ENCODE peak calls at places on chromosomes 7 and 10, in eight cellular contexts. J, G, L, T, C, A, E and P are unnamed samples.

GRCh38 chr10:113139695-113140094 is 189.6 kb downstream of the TCF7L2 start:
- DNase-seq in A (no peak), T (no peak), E (no peak), G (no peak), J (no peak), L (no peak), C (no peak), P (no peak)

GRCh38 chr10:50316695-50317648 is 65.7 kb upstream of the ASAH2 start:
- DNase-seq in C (no peak), E (no peak), A (no peak), T (no peak), G (no peak), J (no peak), L (no peak), P (no peak)

GRCh38 chr10:28130267-28130666 is 131.4 kb upstream of the ODAD2 start:
- DNase-seq in J (no peak), E (no peak), T (no peak), L (no peak), G (no peak), A (peak; percentile 45), C (no peak), P (no peak)

GRCh38 chr10:35331894-35332640 is 4.2 kb upstream of the CCNY start:
- DNase-seq in E (no peak), J (peak; percentile 43), A (peak; percentile 80), L (no peak), G (no peak), C (no peak), T (no peak), P (no peak)

GRCh38 chr10:43689618-43689954 is 40.9 kb upstream of the ZNF32 start:
- DNase-seq in A (peak; percentile 20), C (no peak), T (peak; percentile 90), E (peak; percentile 38), J (no peak), L (peak; percentile 78), G (peak; percentile 71), P (no peak)

GRCh38 chr7:29896685-29897411 is 90.5 kb downstream of the WIPF3 start:
- DNase-seq in A (no peak), C (no peak), T (no peak), G (no peak), J (no peak), L (no peak), E (no peak), P (no peak)

GRCh38 chr7:17103984-17104383 is 194.5 kb upstream of the AHR start:
- DNase-seq in J (no peak), E (no peak), T (no peak), C (no peak), A (no peak), G (no peak), L (no peak), P (no peak)

GRCh38 chr7:121505021-121505420 is 108.9 kb upstream of the FAM3C start:
- DNase-seq in L (no peak), C (no peak), E (no peak), G (no peak), A (no peak), T (no peak), J (no peak), P (no peak)

GRCh38 chr10:113291413-113291812 is 261.4 kb upstream of the HABP2 start:
- DNase-seq in A (no peak), G (no peak), T (no peak), E (no peak), J (no peak), C (no peak), L (no peak), P (no peak)

GRCh38 chr7:141645188-141645587 is 56.8 kb downstream of the DENND11 start:
- DNase-seq in A (no peak), E (no peak), C (no peak), J (no peak), T (no peak), L (no peak), G (no peak), P (no peak)

GRCh38 chr7:43954524-43955228 is 28.4 kb downstream of the UBE2D4 start:
- DNase-seq in J (peak; percentile 51), E (no peak), G (peak; percentile 25), A (peak; percentile 56), T (no peak), C (peak; percentile 75), L (no peak), P (no peak)

GRCh38 chr10:74824184-74825032 is 2.0 kb upstream of the KAT6B start:
- DNase-seq in G (no peak), T (no peak), C (peak; percentile 49), A (no peak), J (no peak), E (peak; percentile 13), L (peak; percentile 36), P (no peak)

GRCh38 chr10:93198401-93199175 is 124.9 kb downstream of the CYP26A1 start:
- DNase-seq in T (no peak), J (no peak), G (no peak), L (no peak), A (no peak), C (no peak), E (no peak), P (no peak)

GRCh38 chr7:2710256-2710655 is 22.3 kb downstream of the AMZ1 start:
- DNase-seq in G (no peak), T (no peak), J (no peak), L (no peak), C (no peak), E (no peak), A (no peak), P (no peak)

GRCh38 chr10:77391605-77392235 is 245.9 kb downstream of the KCNMA1 start:
- DNase-seq in G (peak; percentile 78), C (no peak), T (peak; percentile 75), J (peak; percentile 74), L (peak; percentile 51), A (peak; percentile 70), E (peak; percentile 61), P (peak; percentile 37)

GRCh38 chr10:79149662-79150443 is 81.1 kb downstream of the ZMIZ1 start:
- DNase-seq in T (peak; percentile 95), E (no peak), G (peak; percentile 86), J (peak; percentile 99), L (peak; percentile 88), A (peak; percentile 91), C (no peak), P (no peak)

GRCh38 chr10:19889279-19889678 is 73.0 kb downstream of the PLXDC2 start:
- DNase-seq in L (no peak), A (no peak), T (no peak), E (no peak), C (no peak), J (no peak), G (no peak), P (no peak)

GRCh38 chr7:117229350-117229749 is 93.5 kb downstream of the WNT2 start:
- DNase-seq in G (no peak), T (no peak), L (no peak), A (no peak), C (no peak), E (no peak), J (no peak), P (no peak)

DNA sequence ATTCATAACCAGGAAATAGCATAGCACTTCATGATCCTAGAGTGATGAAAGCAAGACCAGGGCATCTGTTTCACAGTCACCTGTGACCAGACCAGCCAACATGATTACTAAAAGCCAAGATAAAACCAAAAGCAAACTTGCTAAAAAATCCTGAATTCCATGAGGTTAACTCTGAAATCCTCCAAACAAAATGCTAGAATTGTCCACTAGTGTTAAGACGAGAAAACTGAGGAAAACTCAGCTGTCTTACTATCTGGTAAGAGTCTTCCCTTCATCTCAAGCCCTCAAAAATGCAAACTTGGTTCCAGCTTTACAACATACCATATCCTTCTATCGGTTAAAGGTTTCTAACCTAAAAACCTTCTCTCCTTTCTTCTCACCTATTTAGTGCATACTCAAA is 1.3 kb upstream of the NPM3 start:
- DNase-seq in J (no peak), G (no peak), T (no peak), L (no peak), E (no peak), C (no peak), A (no peak), P (no peak)
- H3K27ac ChIP-seq in J (no peak overlapping the region), G (no peak overlapping the region), T (no peak overlapping the region), L (no peak overlapping the region), E (no peak overlapping the region), C (no peak overlapping the region), A (no peak overlapping the region), P (no peak overlapping the region)

GRCh38 chr10:63801139-63801538 is 279.9 kb downstream of the REEP3 start:
- DNase-seq in A (no peak), J (no peak), C (no peak), L (no peak), E (no peak), G (no peak), T (no peak), P (no peak)

GRCh38 chr10:63799511-63799910 is 278.3 kb downstream of the REEP3 start:
- DNase-seq in C (no peak), L (no peak), J (no peak), A (no peak), E (no peak), G (no peak), T (no peak), P (no peak)

GRCh38 chr10:63795461-63795860 is 274.3 kb downstream of the REEP3 start:
- DNase-seq in A (no peak), L (no peak), T (no peak), C (no peak), G (no peak), J (no peak), E (no peak), P (no peak)

DNA sequence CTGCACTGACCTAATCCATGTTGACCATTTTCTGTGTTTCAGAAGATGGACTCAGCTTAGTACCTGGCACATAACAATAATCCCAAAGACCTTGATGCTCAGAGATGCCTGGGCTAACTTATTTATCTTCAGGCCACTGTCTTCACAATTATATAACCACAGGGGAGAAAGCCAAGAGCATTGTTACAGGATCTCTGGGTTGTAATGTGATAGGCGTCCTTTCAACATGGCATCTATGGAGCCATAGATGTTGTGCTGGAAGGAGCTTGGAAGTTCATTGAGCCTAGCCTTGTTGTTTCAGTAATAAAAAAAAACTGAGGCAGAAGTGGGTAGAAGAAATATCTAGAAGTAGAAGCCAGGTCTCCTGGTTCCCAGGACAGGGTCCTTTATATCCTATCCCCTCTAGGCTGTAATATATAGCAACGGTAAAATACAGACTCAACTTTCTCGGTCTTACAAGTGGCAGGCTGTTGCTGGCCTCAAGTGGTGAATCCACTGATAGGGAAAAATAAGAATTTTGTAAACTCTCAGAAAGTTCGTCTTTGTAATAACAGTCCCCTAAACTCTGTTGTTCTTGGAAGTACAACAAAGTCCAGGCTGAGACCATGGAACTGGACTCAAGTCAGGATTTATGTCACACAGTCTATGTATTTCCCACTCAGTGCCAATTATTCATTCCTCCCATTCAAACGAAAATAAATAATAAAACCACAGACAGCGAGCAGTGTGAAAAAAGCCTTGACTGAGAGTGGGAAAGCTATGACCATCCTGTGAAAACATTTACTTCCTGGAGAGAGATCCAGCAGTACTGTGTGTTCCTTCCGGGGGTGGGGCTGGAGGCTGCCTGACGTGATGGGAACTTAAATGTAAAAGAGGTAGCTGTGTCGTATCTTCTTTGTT is 277.6 kb downstream of the REEP3 start:
- DNase-seq in J (no peak), C (no peak), T (peak; percentile 69), E (peak; percentile 87), L (peak; percentile 68), G (peak; percentile 83), A (peak; percentile 39), P (no peak)
- H3K27ac ChIP-seq in J (no peak overlapping the region), C (no peak overlapping the region), T (peak overlapping the region; percentile 79), E (peak overlapping the region; percentile 54), L (peak overlapping the region; percentile 73), G (peak overlapping the region; percentile 68), A (no peak overlapping the region), P (no peak overlapping the region)

GRCh38 chr10:110499796-110500514 is 2.2 kb downstream of the DUSP5 start:
- DNase-seq in G (no peak), C (no peak), L (no peak), J (no peak), T (no peak), A (no peak), E (no peak), P (no peak)
- H3K27ac ChIP-seq in G (peak overlapping the region; percentile 95), C (peak overlapping the region; percentile 77), L (peak overlapping the region; percentile 97), J (peak overlapping the region; percentile 84), T (peak overlapping the region; percentile 97), A (peak overlapping the region; percentile 89), E (peak overlapping the region; percentile 48), P (no peak overlapping the region)

GRCh38 chr7:23106801-23107713 is 1.5 kb downstream of the KLHL7 start:
- DNase-seq in G (no peak), E (no peak), C (no peak), A (no peak), T (no peak), J (no peak), L (no peak), P (no peak)
- H3K27ac ChIP-seq in G (peak overlapping the region; percentile 91), E (peak overlapping the region; percentile 89), C (no peak overlapping the region), A (peak overlapping the region; percentile 92), T (peak overlapping the region; percentile 95), J (peak overlapping the region; percentile 80), L (peak overlapping the region; percentile 96), P (no peak overlapping the region)